ENCODE peak calls at places on chromosomes 3 and 15, in seven cellular contexts. One of them, this sample, is unnamed.

GRCh38 chr3:64084640-64085039 is 61.3 kb upstream of the PSMD6 start:
- DNase-seq in body of pancreas: no peak
- DNase-seq in GM23248: peak
- DNase-seq in substantia nigra: no peak
- DNase-seq in aorta: no peak
- DNase-seq in PC-9: peak
- DNase-seq in colonic mucosa: no peak
- DNase-seq in this sample: peak

GRCh38 chr3:37729119-37729518 is 132.6 kb upstream of the CTDSPL start:
- DNase-seq in body of pancreas: no peak
- DNase-seq in aorta: no peak
- DNase-seq in PC-9: no peak
- DNase-seq in substantia nigra: no peak
- DNase-seq in colonic mucosa: no peak
- DNase-seq in GM23248: peak
- DNase-seq in this sample: no peak

GRCh38 chr15:71374607-71375352 is 259.5 kb downstream of the THSD4 start:
- DNase-seq in PC-9: no peak
- DNase-seq in colonic mucosa: no peak
- DNase-seq in aorta: no peak
- DNase-seq in body of pancreas: no peak
- DNase-seq in substantia nigra: no peak
- DNase-seq in GM23248: peak
- DNase-seq in this sample: no peak

GRCh38 chr3:148332509-148332908 is 365.2 kb upstream of the AGTR1 start:
- DNase-seq in GM23248: no peak
- DNase-seq in substantia nigra: no peak
- DNase-seq in body of pancreas: no peak
- DNase-seq in aorta: no peak
- DNase-seq in PC-9: no peak
- DNase-seq in colonic mucosa: no peak
- DNase-seq in this sample: no peak

GRCh38 chr15:64324513-64324912 is 31.5 kb downstream of the CSNK1G1 start:
- DNase-seq in colonic mucosa: no peak
- DNase-seq in GM23248: peak
- DNase-seq in body of pancreas: no peak
- DNase-seq in substantia nigra: no peak
- DNase-seq in aorta: no peak
- DNase-seq in PC-9: no peak
- DNase-seq in this sample: peak

GRCh38 chr3:197366301-197367044 is 68.1 kb upstream of the DLG1 start:
- DNase-seq in aorta: no peak
- DNase-seq in substantia nigra: no peak
- DNase-seq in GM23248: peak
- DNase-seq in colonic mucosa: no peak
- DNase-seq in body of pancreas: no peak
- DNase-seq in PC-9: peak
- DNase-seq in this sample: no peak

GRCh38 chr15:72838311-72838731 is 54.8 kb upstream of the ADPGK start:
- DNase-seq in colonic mucosa: no peak
- DNase-seq in body of pancreas: no peak
- DNase-seq in aorta: peak
- DNase-seq in PC-9: no peak
- DNase-seq in substantia nigra: no peak
- DNase-seq in GM23248: peak
- DNase-seq in this sample: no peak

GRCh38 chr15:23387791-23388190 is 33.2 kb downstream of the GOLGA8S start:
- DNase-seq in substantia nigra: no peak
- DNase-seq in body of pancreas: no peak
- DNase-seq in PC-9: no peak
- DNase-seq in GM23248: no peak
- DNase-seq in colonic mucosa: no peak
- DNase-seq in aorta: no peak
- DNase-seq in this sample: no peak

GRCh38 chr3:71395927-71396695 is 187.4 kb downstream of the FOXP1 start:
- DNase-seq in body of pancreas: peak
- DNase-seq in colonic mucosa: no peak
- DNase-seq in aorta: no peak
- DNase-seq in GM23248: peak
- DNase-seq in substantia nigra: no peak
- DNase-seq in PC-9: no peak
- DNase-seq in this sample: no peak

GRCh38 chr3:58260733-58261132 is 23.1 kb downstream of the ABHD6 start:
- DNase-seq in PC-9: no peak
- DNase-seq in body of pancreas: no peak
- DNase-seq in GM23248: peak
- DNase-seq in colonic mucosa: no peak
- DNase-seq in substantia nigra: no peak
- DNase-seq in aorta: no peak
- DNase-seq in this sample: no peak

GRCh38 chr15:28456476-28457395 is 76.0 kb downstream of the GOLGA8G start:
- DNase-seq in aorta: peak
- DNase-seq in colonic mucosa: no peak
- DNase-seq in GM23248: no peak
- DNase-seq in body of pancreas: no peak
- DNase-seq in PC-9: no peak
- DNase-seq in substantia nigra: no peak
- DNase-seq in this sample: no peak

GRCh38 chr3:51954120-51954519 is 1.1 kb upstream of the GPR62 start:
- DNase-seq in substantia nigra: no peak
- DNase-seq in aorta: no peak
- DNase-seq in GM23248: no peak
- DNase-seq in body of pancreas: no peak
- DNase-seq in PC-9: no peak
- DNase-seq in colonic mucosa: no peak
- DNase-seq in this sample: no peak

GRCh38 chr3:67790043-67790442 is 135.6 kb upstream of the SUCLG2 start:
- DNase-seq in colonic mucosa: peak
- DNase-seq in substantia nigra: no peak
- DNase-seq in body of pancreas: peak
- DNase-seq in PC-9: peak
- DNase-seq in aorta: no peak
- DNase-seq in GM23248: peak
- DNase-seq in this sample: peak

GRCh38 chr3:186985713-186986364 is 55.5 kb downstream of the ST6GAL1 start:
- DNase-seq in aorta: no peak
- DNase-seq in substantia nigra: no peak
- DNase-seq in PC-9: no peak
- DNase-seq in GM23248: no peak
- DNase-seq in colonic mucosa: no peak
- DNase-seq in body of pancreas: peak
- DNase-seq in this sample: no peak

GRCh38 chr3:37961622-37962455 is 28.7 kb upstream of the VILL start:
- DNase-seq in GM23248: no peak
- DNase-seq in colonic mucosa: peak
- DNase-seq in body of pancreas: no peak
- DNase-seq in PC-9: no peak
- DNase-seq in aorta: no peak
- DNase-seq in substantia nigra: no peak
- DNase-seq in this sample: no peak

GRCh38 chr15:34640661-34641060 is 57.2 kb upstream of the GOLGA8B start:
- DNase-seq in aorta: no peak
- DNase-seq in body of pancreas: no peak
- DNase-seq in substantia nigra: no peak
- DNase-seq in PC-9: no peak
- DNase-seq in GM23248: no peak
- DNase-seq in colonic mucosa: no peak
- DNase-seq in this sample: no peak

GRCh38 chr3:89649431-89649830 is 542.0 kb downstream of the EPHA3 start:
- DNase-seq in GM23248: no peak
- DNase-seq in colonic mucosa: no peak
- DNase-seq in body of pancreas: no peak
- DNase-seq in aorta: no peak
- DNase-seq in PC-9: no peak
- DNase-seq in substantia nigra: no peak
- DNase-seq in this sample: no peak

GRCh38 chr3:74501001-74501400 is 113.5 kb downstream of the CNTN3 start:
- DNase-seq in aorta: no peak
- DNase-seq in substantia nigra: no peak
- DNase-seq in PC-9: no peak
- DNase-seq in body of pancreas: no peak
- DNase-seq in GM23248: no peak
- DNase-seq in colonic mucosa: peak
- DNase-seq in this sample: no peak

GRCh38 chr3:11206316-11206715 is 52.0 kb downstream of the HRH1 start:
- DNase-seq in PC-9: no peak
- DNase-seq in substantia nigra: no peak
- DNase-seq in colonic mucosa: no peak
- DNase-seq in aorta: no peak
- DNase-seq in GM23248: no peak
- DNase-seq in body of pancreas: no peak
- DNase-seq in this sample: no peak

GRCh38 chr15:36798789-36799188 is 219.4 kb downstream of the CDIN1 start:
- DNase-seq in aorta: no peak
- DNase-seq in PC-9: no peak
- DNase-seq in body of pancreas: no peak
- DNase-seq in colonic mucosa: no peak
- DNase-seq in GM23248: peak
- DNase-seq in substantia nigra: no peak
- DNase-seq in this sample: no peak

GRCh38 chr3:24306518-24306917 is 188.1 kb downstream of the THRB start:
- DNase-seq in GM23248: no peak
- DNase-seq in colonic mucosa: no peak
- DNase-seq in substantia nigra: no peak
- DNase-seq in PC-9: no peak
- DNase-seq in aorta: no peak
- DNase-seq in body of pancreas: no peak
- DNase-seq in this sample: no peak

GRCh38 chr3:16511561-16512434 is 1.7 kb downstream of the RFTN1 start:
- DNase-seq in substantia nigra: no peak
- DNase-seq in colonic mucosa: peak
- DNase-seq in body of pancreas: peak
- DNase-seq in GM23248: peak
- DNase-seq in PC-9: no peak
- DNase-seq in aorta: peak
- DNase-seq in this sample: no peak

GRCh38 chr15:40985541-40986330 is 32.5 kb downstream of the CHAC1 start:
- DNase-seq in GM23248: peak
- DNase-seq in body of pancreas: no peak
- DNase-seq in aorta: peak
- DNase-seq in substantia nigra: no peak
- DNase-seq in colonic mucosa: no peak
- DNase-seq in PC-9: no peak
- DNase-seq in this sample: no peak

GRCh38 chr3:73214846-73215245 is 153.4 kb downstream of the EBLN2 start:
- DNase-seq in colonic mucosa: no peak
- DNase-seq in body of pancreas: no peak
- DNase-seq in GM23248: peak
- DNase-seq in substantia nigra: no peak
- DNase-seq in PC-9: no peak
- DNase-seq in aorta: no peak
- DNase-seq in this sample: no peak
- H3K27ac ChIP-seq in colonic mucosa: no peak
- H3K27ac ChIP-seq in body of pancreas: no peak
- H3K27ac ChIP-seq in GM23248: peak
- H3K27ac ChIP-seq in substantia nigra: no peak
- H3K27ac ChIP-seq in PC-9: no peak
- H3K27ac ChIP-seq in aorta: no peak
- H3K27ac ChIP-seq in this sample: no peak

GRCh38 chr3:45610129-45610528 is 15.6 kb downstream of the LIMD1 start:
- DNase-seq in body of pancreas: no peak
- DNase-seq in PC-9: no peak
- DNase-seq in substantia nigra: no peak
- DNase-seq in GM23248: no peak
- DNase-seq in aorta: no peak
- DNase-seq in colonic mucosa: no peak
- DNase-seq in this sample: no peak

GRCh38 chr3:45612918-45613602 is 18.5 kb downstream of the LIMD1 start:
- DNase-seq in aorta: no peak
- DNase-seq in body of pancreas: no peak
- DNase-seq in GM23248: peak
- DNase-seq in colonic mucosa: no peak
- DNase-seq in PC-9: peak
- DNase-seq in substantia nigra: no peak
- DNase-seq in this sample: peak

GRCh38 chr3:45613781-45614180 is 19.2 kb downstream of the LIMD1 start:
- DNase-seq in GM23248: no peak
- DNase-seq in aorta: no peak
- DNase-seq in colonic mucosa: no peak
- DNase-seq in body of pancreas: no peak
- DNase-seq in PC-9: no peak
- DNase-seq in substantia nigra: no peak
- DNase-seq in this sample: no peak

GRCh38 chr3:45611619-45612018 is 17.1 kb downstream of the LIMD1 start:
- DNase-seq in PC-9: no peak
- DNase-seq in substantia nigra: peak
- DNase-seq in colonic mucosa: no peak
- DNase-seq in GM23248: no peak
- DNase-seq in body of pancreas: peak
- DNase-seq in aorta: no peak
- DNase-seq in this sample: no peak

DNA sequence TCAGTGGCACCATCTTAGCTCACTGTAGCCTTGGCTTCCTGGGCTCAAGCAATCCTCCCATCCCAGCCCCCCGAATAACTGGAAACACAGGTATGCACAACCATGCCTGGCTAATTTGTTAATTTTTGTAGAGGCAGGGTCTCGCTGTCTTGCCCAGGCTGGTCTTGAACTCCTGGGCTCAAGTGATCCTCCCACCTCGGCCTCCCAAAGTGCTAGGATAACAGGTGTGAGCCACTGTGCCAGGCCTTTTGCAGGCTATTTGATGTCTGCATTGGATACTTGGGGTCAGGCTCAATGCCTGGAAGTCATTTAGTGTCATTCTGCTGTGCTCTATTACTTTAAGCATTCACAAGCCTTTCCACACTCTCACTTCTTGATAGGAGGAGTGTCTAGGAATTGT is 17.6 kb downstream of the LIMD1 start:
- DNase-seq in aorta: no peak
- DNase-seq in body of pancreas: no peak
- DNase-seq in substantia nigra: no peak
- DNase-seq in colonic mucosa: no peak
- DNase-seq in PC-9: no peak
- DNase-seq in GM23248: no peak
- DNase-seq in this sample: no peak
- H3K27ac ChIP-seq in aorta: no peak
- H3K27ac ChIP-seq in body of pancreas: peak
- H3K27ac ChIP-seq in substantia nigra: peak
- H3K27ac ChIP-seq in colonic mucosa: no peak
- H3K27ac ChIP-seq in PC-9: no peak
- H3K27ac ChIP-seq in GM23248: no peak
- H3K27ac ChIP-seq in this sample: no peak

DNA sequence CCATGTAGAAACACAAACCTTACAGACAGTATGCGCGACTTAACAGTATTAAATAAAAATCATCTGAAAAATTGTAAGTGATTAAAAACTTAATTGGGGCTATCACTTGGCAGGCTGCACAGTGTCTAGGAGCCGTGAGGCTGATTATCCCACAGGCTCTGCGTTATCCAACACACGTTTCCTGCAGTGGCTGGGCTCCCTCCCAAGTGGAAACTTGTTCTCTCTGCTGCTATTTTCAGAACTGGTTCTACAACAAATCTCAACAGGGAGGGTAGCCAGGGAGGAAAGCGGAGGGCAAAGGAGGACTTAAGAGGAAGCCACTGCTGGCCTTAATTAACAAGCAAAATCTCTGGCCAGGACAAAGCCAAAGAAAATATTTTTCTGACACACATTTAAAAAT is 555.2 kb downstream of the MAGI1 start:
- DNase-seq in aorta: peak
- DNase-seq in PC-9: peak
- DNase-seq in substantia nigra: peak
- DNase-seq in body of pancreas: peak
- DNase-seq in GM23248: peak
- DNase-seq in colonic mucosa: peak
- DNase-seq in this sample: no peak
- H3K27ac ChIP-seq in aorta: no peak
- H3K27ac ChIP-seq in PC-9: no peak
- H3K27ac ChIP-seq in substantia nigra: no peak
- H3K27ac ChIP-seq in body of pancreas: no peak
- H3K27ac ChIP-seq in GM23248: no peak
- H3K27ac ChIP-seq in colonic mucosa: no peak
- H3K27ac ChIP-seq in this sample: peak

GRCh38 chr15:74808840-74809229 is 3.8 kb upstream of the LMAN1L start:
- DNase-seq in aorta: no peak
- DNase-seq in PC-9: no peak
- DNase-seq in substantia nigra: no peak
- DNase-seq in GM23248: no peak
- DNase-seq in colonic mucosa: no peak
- DNase-seq in body of pancreas: no peak
- DNase-seq in this sample: no peak
- H3K27ac ChIP-seq in aorta: no peak
- H3K27ac ChIP-seq in PC-9: no peak
- H3K27ac ChIP-seq in substantia nigra: no peak
- H3K27ac ChIP-seq in GM23248: no peak
- H3K27ac ChIP-seq in colonic mucosa: no peak
- H3K27ac ChIP-seq in body of pancreas: no peak
- H3K27ac ChIP-seq in this sample: peak